ENCODE peak calls at places on chromosomes 3 and 15, in nine cellular contexts. N is tibial artery, Q is HCEC 1CT, I is fibroblast of pulmonary artery, D is WTC11, F is progenitor cell of endocrine pancreas, V is left lung, B is mucosa of gallbladder, G is iPS-NIHi11. T is an unnamed sample.

GRCh38 chr15:81068516-81068915 is 65.6 kb upstream of the CFAP161 start:
- DNase-seq in N (no peak), Q (no peak), I (no peak), D (no peak), F (no peak), V (no peak), B (no peak), G (no peak), T (no peak)

GRCh38 chr3:36900474-36901443 is 44.1 kb downstream of the TRANK1 start:
- DNase-seq in N (no peak), Q (no peak), I (no peak), D (no peak), F (no peak), V (no peak), B (no peak), G (no peak), T (no peak)

GRCh38 chr3:172520332-172520831 is 2.8 kb downstream of the TNFSF10 start:
- DNase-seq in N (no peak), Q (peak; percentile 70), I (peak; percentile 47), D (no peak), F (no peak), V (no peak), B (peak; percentile 37), G (no peak), T (peak; percentile 91)

GRCh38 chr15:59313703-59314332 is 58.9 kb downstream of the MYO1E start:
- DNase-seq in N (peak; percentile 96), Q (no peak), I (peak; percentile 39), D (no peak), F (no peak), V (peak; percentile 83), B (peak; percentile 77), G (peak; percentile 58), T (peak; percentile 84)

GRCh38 chr15:72961326-72961725 is 90.9 kb upstream of the NEO1 start:
- DNase-seq in N (no peak), Q (no peak), I (no peak), D (no peak), F (no peak), V (no peak), B (peak; percentile 39), G (no peak), T (no peak)

GRCh38 chr15:101617390-101617965 is 34.7 kb downstream of the TM2D3 start:
- DNase-seq in N (no peak), Q (no peak), I (peak; percentile 49), D (no peak), F (no peak), V (peak; percentile 50), B (no peak), G (no peak), T (no peak)

GRCh38 chr3:139541156-139541897 is 1.8 kb upstream of the RBP1 start:
- DNase-seq in N (no peak), Q (no peak), I (no peak), D (no peak), F (no peak), V (no peak), B (no peak), G (no peak), T (no peak)

GRCh38 chr15:69992326-69992725 is 105.4 kb downstream of the TLE3 start:
- DNase-seq in N (no peak), Q (no peak), I (peak; percentile 45), D (no peak), F (no peak), V (no peak), B (no peak), G (no peak), T (no peak)

GRCh38 chr3:5017953-5018531 is 38.8 kb downstream of the BHLHE40 start:
- DNase-seq in N (peak; percentile 88), Q (no peak), I (peak; percentile 43), D (no peak), F (no peak), V (no peak), B (peak; percentile 58), G (no peak), T (peak; percentile 72)

GRCh38 chr15:92929002-92929401 is 28.9 kb downstream of the CHD2 start:
- DNase-seq in N (no peak), Q (no peak), I (no peak), D (no peak), F (no peak), V (no peak), B (no peak), G (no peak), T (no peak)

GRCh38 chr3:141646760-141647561 is 91.1 kb upstream of the RNF7 start:
- DNase-seq in N (no peak), Q (peak; percentile 70), I (peak; percentile 78), D (peak; percentile 48), F (no peak), V (no peak), B (peak; percentile 56), G (peak; percentile 83), T (peak; percentile 67)

GRCh38 chr3:66053009-66053782 is 14.5 kb upstream of the MAGI1 start:
- DNase-seq in N (peak; percentile 79), Q (no peak), I (peak; percentile 53), D (no peak), F (no peak), V (no peak), B (no peak), G (no peak), T (peak; percentile 34)

GRCh38 chr3:192188218-192188835 is 539.0 kb downstream of the FGF12 start:
- DNase-seq in N (no peak), Q (no peak), I (peak; percentile 27), D (peak; percentile 77), F (peak; percentile 27), V (no peak), B (peak; percentile 40), G (peak; percentile 65), T (peak; percentile 34)

GRCh38 chr15:61556037-61556648 is 327.0 kb upstream of the RORA start:
- DNase-seq in N (no peak), Q (peak; percentile 50), I (peak; percentile 37), D (no peak), F (no peak), V (no peak), B (no peak), G (no peak), T (peak; percentile 1)

GRCh38 chr15:73885954-73886700 is 12.8 kb downstream of the TBC1D21 start:
- DNase-seq in N (peak; percentile 23), Q (no peak), I (no peak), D (no peak), F (no peak), V (no peak), B (no peak), G (no peak), T (no peak)

GRCh38 chr3:178236555-178237277 is 299.5 kb upstream of the KCNMB2 start:
- DNase-seq in N (no peak), Q (peak; percentile 72), I (peak; percentile 71), D (no peak), F (no peak), V (no peak), B (no peak), G (no peak), T (peak; percentile 17)

GRCh38 chr15:85646538-85647091 is 148.1 kb downstream of the KLHL25 start:
- DNase-seq in N (no peak), Q (peak; percentile 49), I (no peak), D (no peak), F (no peak), V (no peak), B (no peak), G (no peak), T (peak; percentile 70)

GRCh38 chr3:61315874-61316273 is 64.6 kb upstream of the FHIT start:
- DNase-seq in N (no peak), Q (no peak), I (peak; percentile 2), D (peak; percentile 61), F (peak; percentile 38), V (no peak), B (peak; percentile 23), G (peak; percentile 69), T (peak; percentile 13)

GRCh38 chr3:59877679-59878427 is 828.0 kb upstream of the CFAP20DC start:
- DNase-seq in N (no peak), Q (no peak), I (no peak), D (no peak), F (no peak), V (no peak), B (no peak), G (no peak), T (no peak)

GRCh38 chr3:133295199-133295901 is 104.5 kb upstream of the BFSP2 start:
- DNase-seq in N (no peak), Q (no peak), I (peak; percentile 28), D (no peak), F (no peak), V (no peak), B (no peak), G (peak; percentile 38), T (peak; percentile 48)

GRCh38 chr15:82540984-82541431 is 751 bp upstream of the RPS17 start:
- DNase-seq in N (no peak), Q (no peak), I (peak; percentile 18), D (peak; percentile 46), F (no peak), V (no peak), B (no peak), G (peak; percentile 45), T (no peak)

GRCh38 chr3:194099215-194099614 is 36.7 kb upstream of the HES1 start:
- DNase-seq in N (no peak), Q (no peak), I (no peak), D (no peak), F (no peak), V (no peak), B (no peak), G (no peak), T (no peak)

GRCh38 chr3:178275311-178275710 is 260.9 kb upstream of the KCNMB2 start:
- DNase-seq in N (no peak), Q (no peak), I (no peak), D (no peak), F (no peak), V (no peak), B (no peak), G (no peak), T (no peak)

GRCh38 chr15:25372298-25372697 is 66.5 kb downstream of the UBE3A start:
- DNase-seq in N (no peak), Q (peak; percentile 67), I (peak; percentile 69), D (no peak), F (no peak), V (no peak), B (no peak), G (no peak), T (no peak)

GRCh38 chr3:52881834-52882233 is 15.5 kb downstream of the STIMATE start:
- DNase-seq in N (no peak), Q (no peak), I (no peak), D (no peak), F (no peak), V (no peak), B (no peak), G (no peak), T (no peak)

GRCh38 chr3:114764056-114764492 is 383.0 kb downstream of the ZBTB20 start:
- DNase-seq in N (no peak), Q (peak; percentile 58), I (peak; percentile 18), D (no peak), F (no peak), V (no peak), B (peak; percentile 12), G (no peak), T (no peak)

GRCh38 chr15:73888224-73889041 is 15.1 kb downstream of the TBC1D21 start:
- DNase-seq in N (peak; percentile 34), Q (no peak), I (no peak), D (no peak), F (no peak), V (no peak), B (no peak), G (no peak), T (no peak)

GRCh38 chr15:57444877-57445513 is 68.7 kb downstream of the CGNL1 start:
- DNase-seq in N (no peak), Q (no peak), I (peak; percentile 47), D (no peak), F (no peak), V (no peak), B (no peak), G (no peak), T (no peak)

GRCh38 chr15:58988011-58988785 is 735 bp downstream of the RNF111 start:
- DNase-seq in N (peak; percentile 84), Q (peak; percentile 29), I (peak; percentile 51), D (peak; percentile 74), F (peak; percentile 72), V (peak; percentile 96), B (peak; percentile 64), G (peak; percentile 80), T (peak; percentile 68)

GRCh38 chr3:66490214-66490613 is 10.6 kb downstream of the LRIG1 start:
- DNase-seq in N (no peak), Q (peak; percentile 73), I (peak; percentile 55), D (no peak), F (no peak), V (no peak), B (no peak), G (no peak), T (no peak)

GRCh38 chr3:119350114-119350513 is 55.9 kb downstream of the ARHGAP31 start:
- DNase-seq in N (no peak), Q (no peak), I (peak; percentile 54), D (peak; percentile 66), F (no peak), V (no peak), B (no peak), G (peak; percentile 46), T (no peak)

T was measured in myocyte.